ENCODE peak calls at places on chromosomes 6 and 20, in seven cellular contexts. X is H9, M is neuronal stem cell, P is mesenchymal stem cell, C is mesendoderm, Y is H1, Z is trophoblast cell. T is an unnamed sample.

GRCh38 chr6:100289285-100289684 is 175.4 kb downstream of the SIM1 start:
- DNase-seq in X (no peak), M (no peak), P (no peak), C (no peak), Y (no peak), Z (no peak), T (no peak)

GRCh38 chr6:166106076-166106686 is 61.5 kb downstream of the TBXT start:
- DNase-seq in X (peak; percentile 67), M (peak; percentile 69), P (peak; percentile 69), C (peak; percentile 69), Y (no peak), Z (peak; percentile 97), T (peak; percentile 71)

GRCh38 chr6:31489046-31489445 is 8.9 kb upstream of the MICB start:
- DNase-seq in X (peak; percentile 8), M (no peak), P (no peak), C (no peak), Y (no peak), Z (no peak), T (no peak)

GRCh38 chr20:12327205-12327604 is 409.5 kb downstream of the BTBD3 start:
- DNase-seq in X (no peak), M (no peak), P (no peak), C (no peak), Y (no peak), Z (peak; percentile 1), T (no peak)

GRCh38 chr6:44120692-44121443 is 6.4 kb downstream of the MRPL14 start:
- DNase-seq in X (no peak), M (no peak), P (no peak), C (peak; percentile 64), Y (no peak), Z (no peak), T (no peak)

GRCh38 chr6:169899481-169900145 is 148.2 kb downstream of the ERMARD start:
- DNase-seq in X (no peak), M (no peak), P (no peak), C (peak; percentile 12), Y (no peak), Z (peak; percentile 60), T (no peak)

GRCh38 chr6:46715106-46715505 is 20.1 kb downstream of the PLA2G7 start:
- DNase-seq in X (no peak), M (no peak), P (no peak), C (no peak), Y (no peak), Z (no peak), T (no peak)

GRCh38 chr6:79630883-79631799 is at the start of gene SH3BGRL2:
- DNase-seq in X (peak; percentile 85), M (peak; percentile 84), P (peak; percentile 76), C (peak; percentile 93), Y (peak; percentile 33), Z (peak; percentile 54), T (peak; percentile 59)

GRCh38 chr6:2861822-2862164 is 20.1 kb upstream of the SERPINB1 start:
- DNase-seq in X (no peak), M (no peak), P (no peak), C (no peak), Y (no peak), Z (no peak), T (no peak)

GRCh38 chr20:840858-841567 is 7.5 kb downstream of the FAM110A start:
- DNase-seq in X (no peak), M (no peak), P (no peak), C (peak; percentile 41), Y (no peak), Z (peak; percentile 76), T (no peak)

GRCh38 chr6:1485678-1486077 is 96.3 kb downstream of the FOXF2 start:
- DNase-seq in X (no peak), M (no peak), P (peak; percentile 38), C (no peak), Y (no peak), Z (peak; percentile 37), T (peak; percentile 94)

GRCh38 chr20:64056889-64057627 is 5.9 kb upstream of the TCEA2 start:
- DNase-seq in X (no peak), M (no peak), P (no peak), C (no peak), Y (no peak), Z (no peak), T (no peak)

GRCh38 chr20:18377896-18378481 is 88.8 kb downstream of the DZANK1 start:
- DNase-seq in X (no peak), M (no peak), P (no peak), C (no peak), Y (no peak), Z (no peak), T (no peak)

GRCh38 chr6:22392711-22393110 is 95.9 kb upstream of the PRL start:
- DNase-seq in X (no peak), M (no peak), P (no peak), C (no peak), Y (no peak), Z (no peak), T (peak; percentile 45)

GRCh38 chr6:139839506-139840156 is 465.2 kb upstream of the CITED2 start:
- DNase-seq in X (no peak), M (no peak), P (no peak), C (no peak), Y (no peak), Z (peak; percentile 98), T (no peak)

GRCh38 chr6:24430086-24430485 is 27.4 kb downstream of the MRS2 start:
- DNase-seq in X (no peak), M (no peak), P (no peak), C (no peak), Y (no peak), Z (no peak), T (peak; percentile 47)

GRCh38 chr20:19779634-19780033 is 21.6 kb downstream of the RIN2 start:
- DNase-seq in X (no peak), M (no peak), P (no peak), C (no peak), Y (no peak), Z (no peak), T (no peak)

GRCh38 chr6:130760006-130760405 is 67.2 kb upstream of the SMLR1 start:
- DNase-seq in X (peak; percentile 62), M (peak; percentile 20), P (peak; percentile 70), C (peak; percentile 83), Y (no peak), Z (peak; percentile 75), T (peak; percentile 61)

GRCh38 chr6:6586671-6587526 is 1.6 kb upstream of the LY86 start:
- DNase-seq in X (no peak), M (no peak), P (no peak), C (no peak), Y (no peak), Z (no peak), T (no peak)

GRCh38 chr6:5126214-5126613 is 41.1 kb downstream of the PPP1R3G start:
- DNase-seq in X (no peak), M (no peak), P (peak; percentile 47), C (peak; percentile 76), Y (no peak), Z (peak; percentile 83), T (peak; percentile 60)

GRCh38 chr6:46491789-46492547 is 719 bp upstream of the RCAN2 start:
- DNase-seq in X (peak; percentile 71), M (peak; percentile 48), P (peak; percentile 38), C (peak; percentile 67), Y (no peak), Z (peak; percentile 38), T (peak; percentile 1)

GRCh38 chr20:57095426-57095825 is 171.0 kb downstream of the BMP7 start:
- DNase-seq in X (no peak), M (no peak), P (no peak), C (no peak), Y (no peak), Z (no peak), T (no peak)
- H3K18ac ChIP-seq in X (no peak overlapping the region), M (no peak overlapping the region), P (no peak overlapping the region), C (no peak overlapping the region), Y (no peak overlapping the region), Z (no peak overlapping the region), T (no peak overlapping the region)

GRCh38 chr20:16028923-16029322 is 544.3 kb downstream of the KIF16B start:
- DNase-seq in X (no peak), M (no peak), P (no peak), C (no peak), Y (no peak), Z (no peak), T (no peak)

GRCh38 chr20:16025084-16025483 is 548.2 kb downstream of the KIF16B start:
- DNase-seq in X (no peak), M (no peak), P (no peak), C (no peak), Y (no peak), Z (no peak), T (no peak)

GRCh38 chr20:16030253-16030652 is 543.0 kb downstream of the KIF16B start:
- DNase-seq in X (no peak), M (no peak), P (no peak), C (no peak), Y (no peak), Z (no peak), T (no peak)

GRCh38 chr20:16027710-16028109 is 545.5 kb downstream of the KIF16B start:
- DNase-seq in X (no peak), M (peak; percentile 47), P (no peak), C (peak; percentile 57), Y (no peak), Z (no peak), T (no peak)
- H3K4me1 ChIP-seq in X (no peaks in the 10 kb centered on the region), M (peaks cover 19% of the 10 kb centered on the region), P (peaks cover 4% of the 10 kb centered on the region), C (peaks cover 1% of the 10 kb centered on the region), Y (peaks cover 6% of the 10 kb centered on the region), Z (no peaks in the 10 kb centered on the region), T (no peaks in the 10 kb centered on the region)

DNA sequence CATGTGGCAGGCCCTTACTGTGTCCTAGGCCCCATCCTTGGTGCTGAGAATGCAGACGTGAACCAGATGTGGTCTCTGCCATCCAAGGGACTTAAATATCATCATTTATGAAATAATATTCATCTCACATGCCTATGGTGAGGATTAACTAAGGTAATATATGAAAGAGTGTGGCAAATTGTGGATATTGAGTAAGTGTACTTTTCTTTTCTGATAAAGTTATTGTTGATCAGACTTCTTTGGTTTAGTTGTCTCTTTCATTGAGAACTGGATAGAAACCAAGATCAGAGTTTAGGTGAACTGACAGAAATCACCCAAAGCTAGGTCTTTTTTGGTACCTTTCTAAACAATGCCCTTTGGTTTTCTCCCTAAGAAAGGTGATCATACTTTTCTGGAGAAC is 5.0 kb downstream of the CHMP4B start:
- DNase-seq in X (no peak), M (no peak), P (no peak), C (no peak), Y (no peak), Z (no peak), T (no peak)
- H3K18ac ChIP-seq in X (no peak overlapping the region), M (no peak overlapping the region), P (no peak overlapping the region), C (no peak overlapping the region), Y (no peak overlapping the region), Z (no peak overlapping the region), T (no peak overlapping the region)

DNA sequence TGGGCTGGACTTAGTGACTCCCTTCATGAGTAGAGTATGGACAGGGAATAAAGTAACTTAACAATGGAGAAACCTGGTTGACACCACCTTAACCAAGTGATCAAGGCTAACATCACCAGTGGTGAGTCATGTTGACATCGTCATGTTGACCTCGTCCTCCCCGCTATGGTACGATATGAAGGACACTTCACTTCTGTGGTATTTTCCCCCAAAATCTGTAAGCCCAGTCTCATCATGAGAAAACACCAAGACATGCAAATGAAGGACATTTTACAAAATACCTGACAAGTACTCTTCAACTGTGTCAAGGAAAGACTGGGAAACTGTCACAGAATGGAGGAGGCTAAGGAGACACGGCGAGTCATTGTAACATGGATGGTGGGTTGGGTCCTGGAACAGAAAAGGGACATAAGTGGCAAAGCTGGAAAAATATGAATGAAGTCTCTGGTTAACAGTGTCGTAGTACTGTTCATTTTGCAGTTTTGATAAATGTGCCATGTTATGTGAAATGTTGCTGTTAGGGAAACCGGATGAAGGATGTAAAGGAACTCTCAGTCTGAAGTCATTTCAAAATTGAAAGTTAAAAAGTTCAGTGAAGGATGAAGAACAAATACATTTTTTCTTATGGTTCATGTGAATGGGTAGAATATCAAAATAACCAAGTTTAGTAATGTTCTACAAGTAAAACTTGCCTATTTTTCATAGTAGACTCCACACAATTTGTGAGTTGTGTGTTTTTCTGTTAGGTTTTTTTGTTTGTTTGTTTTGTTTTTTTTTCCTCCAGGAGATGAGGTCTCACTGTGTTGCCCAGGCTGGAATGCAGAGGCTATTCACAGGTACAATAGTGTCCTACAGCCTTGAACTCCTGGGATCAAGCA is 247.5 kb downstream of the TMEM242 start:
- DNase-seq in X (no peak), M (no peak), P (no peak), C (peak; percentile 45), Y (no peak), Z (no peak), T (peak; percentile 68)
- H3K4me1 ChIP-seq in X (peaks cover 5% of the 10 kb centered on the region), M (peaks cover 8% of the 10 kb centered on the region), P (peaks cover 3% of the 10 kb centered on the region), C (no peaks in the 10 kb centered on the region), Y (peaks cover 6% of the 10 kb centered on the region), Z (no peaks in the 10 kb centered on the region), T (peaks cover 5% of the 10 kb centered on the region)

T was measured in IMR-90.